ENCODE peak calls at places on chromosomes 1 and 21, in six cellular contexts. K is ELR, Z is left colon, D is D341Med, C is T-helper 2 cell, L is T-helper 1 cell. F is an unnamed sample.

GRCh38 chr1:7302126-7302525 is 469.0 kb upstream of the VAMP3 start:
- DNase-seq in Z (no peak), C (no peak), D (no peak), K (no peak), L (no peak), F (no peak)

GRCh38 chr1:183609313-183609712 is 19.1 kb upstream of the NCF2 start:
- DNase-seq in L (no peak), D (peak), Z (peak), C (peak), K (peak), F (no peak)

GRCh38 chr1:94807742-94808491 is 12.2 kb upstream of the SLC44A3 start:
- DNase-seq in K (peak), D (no peak), Z (peak), C (peak), L (no peak), F (no peak)

GRCh38 chr1:191498318-191498717 is 659.9 kb upstream of the RGS18 start:
- DNase-seq in Z (no peak), C (no peak), K (peak), D (no peak), L (no peak), F (no peak)

GRCh38 chr1:43463461-43463860 is 9.7 kb upstream of the HYI start:
- DNase-seq in L (no peak), D (no peak), Z (no peak), C (no peak), K (no peak), F (no peak)

GRCh38 chr1:227049253-227049652 is 109.2 kb downstream of the COQ8A start:
- DNase-seq in K (no peak), D (no peak), L (no peak), C (no peak), Z (no peak), F (no peak)

GRCh38 chr1:9275567-9276034 is 17.1 kb upstream of the SPSB1 start:
- DNase-seq in K (peak), L (no peak), D (no peak), Z (peak), C (peak), F (no peak)

GRCh38 chr1:230495891-230496385 is 69.8 kb upstream of the PGBD5 start:
- DNase-seq in Z (no peak), D (no peak), K (peak), L (no peak), C (peak), F (no peak)

GRCh38 chr1:156383023-156383422 is 14.0 kb downstream of the RHBG start:
- DNase-seq in C (peak), D (peak), Z (peak), K (peak), L (peak), F (peak)

GRCh38 chr1:175192630-175193338 is at the start of gene KIAA0040:
- DNase-seq in D (peak), Z (peak), C (peak), L (peak), K (peak), F (peak)

GRCh38 chr1:208175508-208175895 is 68.7 kb downstream of the PLXNA2 start:
- DNase-seq in L (no peak), C (no peak), K (no peak), D (no peak), Z (no peak), F (no peak)

GRCh38 chr21:39137248-39138186 is 45.7 kb downstream of the PSMG1 start:
- DNase-seq in C (peak), Z (no peak), D (no peak), L (no peak), K (peak), F (no peak)

GRCh38 chr1:166915941-166916340 is 39.9 kb upstream of the TADA1 start:
- DNase-seq in K (peak), Z (no peak), D (no peak), C (no peak), L (no peak), F (no peak)

GRCh38 chr21:41604583-41605041 is 96.7 kb upstream of the TMPRSS2 start:
- DNase-seq in L (no peak), K (peak), C (no peak), D (no peak), Z (no peak), F (no peak)

GRCh38 chr1:184775329-184775728 is 20.7 kb upstream of the EDEM3 start:
- DNase-seq in D (peak), L (no peak), Z (no peak), K (no peak), C (no peak), F (no peak)

F was measured in T follicular helper cell.